ENCODE peak calls at places on chromosomes 2 and 18, in four cellular contexts. One of them, this sample, is unnamed.

GRCh38 chr2:24049485-24050021 is at the start of gene FKBP1B:
- DNase-seq in right cardiac atrium: peak
- DNase-seq in Calu3: peak
- DNase-seq in 8988T: peak
- DNase-seq in this sample: peak

GRCh38 chr2:44793322-44793870 is 148.1 kb upstream of the SIX3 start:
- DNase-seq in Calu3: peak
- DNase-seq in right cardiac atrium: no peak
- DNase-seq in 8988T: no peak
- DNase-seq in this sample: no peak

GRCh38 chr2:39494784-39495251 is 57.7 kb upstream of the MAP4K3 start:
- DNase-seq in 8988T: no peak
- DNase-seq in right cardiac atrium: no peak
- DNase-seq in Calu3: peak
- DNase-seq in this sample: no peak

GRCh38 chr2:206805922-206806607 is 40.7 kb downstream of the FASTKD2 start:
- DNase-seq in 8988T: no peak
- DNase-seq in right cardiac atrium: no peak
- DNase-seq in Calu3: no peak
- DNase-seq in this sample: no peak

GRCh38 chr18:44320619-44321460 is 359.8 kb upstream of the SETBP1 start:
- DNase-seq in Calu3: no peak
- DNase-seq in 8988T: no peak
- DNase-seq in right cardiac atrium: peak
- DNase-seq in this sample: peak

GRCh38 chr2:176986579-176986978 is 226.0 kb upstream of the HNRNPA3 start:
- DNase-seq in 8988T: no peak
- DNase-seq in right cardiac atrium: no peak
- DNase-seq in Calu3: no peak
- DNase-seq in this sample: no peak

GRCh38 chr2:97982621-97983020 is 13.1 kb downstream of the TMEM131 start:
- DNase-seq in right cardiac atrium: no peak
- DNase-seq in 8988T: no peak
- DNase-seq in Calu3: no peak
- DNase-seq in this sample: no peak

GRCh38 chr2:167438206-167438605 is 549.9 kb downstream of the XIRP2 start:
- DNase-seq in right cardiac atrium: no peak
- DNase-seq in 8988T: no peak
- DNase-seq in Calu3: peak
- DNase-seq in this sample: no peak

GRCh38 chr2:194095359-194095758 is 1561.7 kb upstream of the SLC39A10 start:
- DNase-seq in Calu3: no peak
- DNase-seq in 8988T: no peak
- DNase-seq in right cardiac atrium: no peak
- DNase-seq in this sample: no peak

GRCh38 chr2:6881036-6881435 is 3.5 kb downstream of the RSAD2 start:
- DNase-seq in 8988T: no peak
- DNase-seq in Calu3: no peak
- DNase-seq in right cardiac atrium: no peak
- DNase-seq in this sample: no peak

GRCh38 chr2:5409925-5410360 is 282.2 kb upstream of the SOX11 start:
- DNase-seq in right cardiac atrium: no peak
- DNase-seq in 8988T: no peak
- DNase-seq in Calu3: no peak
- DNase-seq in this sample: no peak

GRCh38 chr2:232925153-232925768 is 55.2 kb downstream of the SNORC start:
- DNase-seq in Calu3: no peak
- DNase-seq in right cardiac atrium: no peak
- DNase-seq in 8988T: no peak
- DNase-seq in this sample: no peak

This sample was measured in HuH-7.